ENCODE peak calls at places on chromosome 9, in four cellular contexts. E is K562, K is fibroblast of villous mesenchyme, V is spleen. S is an unnamed sample.

GRCh38 chr9:113875420-113875916 is 641 bp upstream of the ZNF618 start:
- DNase-seq in E (no peak), K (peak), V (no peak), S (no peak)

GRCh38 chr9:129208191-129209091 is 30.4 kb upstream of the IER5L start:
- DNase-seq in E (peak), K (no peak), V (no peak), S (no peak)

GRCh38 chr9:136614372-136614922 is 48.3 kb upstream of the EGFL7 start:
- DNase-seq in E (peak), K (peak), V (no peak), S (peak)

GRCh38 chr9:80030801-80031200 is 459.0 kb downstream of the TLE4 start:
- DNase-seq in E (no peak), K (peak), V (no peak), S (peak)

GRCh38 chr9:108040783-108041182 is 551.2 kb upstream of the KLF4 start:
- DNase-seq in E (peak), K (peak), V (no peak), S (peak)

GRCh38 chr9:21078702-21079101 is 960 bp upstream of the IFNB1 start:
- DNase-seq in E (no peak), K (no peak), V (no peak), S (peak)

GRCh38 chr9:118170032-118170955 is 466.1 kb downstream of the TLR4 start:
- DNase-seq in E (peak), K (peak), V (no peak), S (peak)

GRCh38 chr9:99840061-99840460 is 18.4 kb downstream of the NR4A3 start:
- DNase-seq in E (no peak), K (no peak), V (no peak), S (no peak)

GRCh38 chr9:35745569-35745968 is 3.5 kb downstream of the GBA2 start:
- DNase-seq in E (no peak), K (no peak), V (no peak), S (no peak)
- H3K4me3 ChIP-seq in E (peak), K (no peak), V (peak), S (no peak)

DNA sequence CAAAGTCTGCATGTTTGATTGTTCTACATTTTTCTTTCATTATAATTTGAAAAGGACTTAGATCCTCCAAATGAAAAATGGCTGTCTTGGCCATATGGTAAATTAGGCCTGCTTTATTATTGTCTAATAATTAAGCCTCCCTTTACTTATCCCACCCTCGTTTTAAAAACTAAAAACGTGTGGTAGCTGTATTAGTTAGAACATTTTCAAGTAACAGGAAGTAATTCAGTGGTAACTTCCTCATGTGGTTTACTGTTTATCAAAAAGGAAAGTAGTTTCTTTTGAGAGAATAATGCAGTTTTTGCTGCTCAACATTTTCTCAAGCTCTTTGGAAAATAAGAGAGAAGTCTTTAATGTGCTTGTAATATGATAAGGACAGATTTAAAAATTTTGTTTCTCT is 26.0 kb downstream of the ZCCHC7 start:
- DNase-seq in E (no peak), K (no peak), V (no peak), S (peak)
- H3K4me3 ChIP-seq in E (no peak), K (no peak), V (peak), S (no peak)

DNA sequence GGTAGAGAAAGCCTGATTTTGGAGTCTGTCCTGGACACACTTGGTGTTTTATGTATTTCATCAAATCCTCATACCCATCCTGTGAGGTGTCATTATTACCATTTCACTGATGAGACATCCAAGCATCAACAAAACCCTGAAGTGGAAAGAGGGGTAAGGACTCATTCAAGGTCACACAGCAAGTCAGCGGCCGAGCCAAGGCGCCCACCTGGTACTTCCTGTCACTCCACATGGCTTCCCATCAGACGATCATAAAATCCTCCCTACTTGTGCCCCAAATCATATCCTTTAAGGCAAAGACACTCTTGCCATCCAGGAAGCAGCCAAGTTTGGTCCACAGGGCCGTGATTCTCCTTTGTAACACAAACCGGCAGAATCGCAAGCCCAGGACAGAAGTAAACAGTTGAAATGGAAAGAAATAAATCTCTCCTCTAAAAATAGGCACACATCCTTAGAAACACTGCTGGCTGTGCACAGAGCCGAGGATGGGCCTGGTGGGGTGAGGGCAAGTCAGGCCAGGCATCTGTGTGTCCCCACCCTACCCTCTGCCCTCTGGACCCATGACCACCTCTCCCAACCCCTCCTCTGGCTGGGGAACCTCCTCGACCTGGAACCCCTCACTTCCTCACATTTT is 30.4 kb downstream of the TMOD1 start:
- DNase-seq in E (no peak), K (no peak), V (no peak), S (no peak)
- H3K4me3 ChIP-seq in E (no peak), K (no peak), V (no peak), S (no peak)

GRCh38 chr9:116154334-116154975 is 864 bp downstream of the PAPPA start:
- DNase-seq in E (no peak), K (no peak), V (peak), S (no peak)

GRCh38 chr9:116156621-116157314 is 3.2 kb downstream of the PAPPA start:
- DNase-seq in E (no peak), K (peak), V (no peak), S (peak)

GRCh38 chr9:116154976-116155699 is 1.5 kb downstream of the PAPPA start:
- DNase-seq in E (no peak), K (peak), V (no peak), S (peak)

GRCh38 chr9:116153765-116154333 is at the start of gene PAPPA:
- DNase-seq in E (no peak), K (no peak), V (no peak), S (no peak)

DNA sequence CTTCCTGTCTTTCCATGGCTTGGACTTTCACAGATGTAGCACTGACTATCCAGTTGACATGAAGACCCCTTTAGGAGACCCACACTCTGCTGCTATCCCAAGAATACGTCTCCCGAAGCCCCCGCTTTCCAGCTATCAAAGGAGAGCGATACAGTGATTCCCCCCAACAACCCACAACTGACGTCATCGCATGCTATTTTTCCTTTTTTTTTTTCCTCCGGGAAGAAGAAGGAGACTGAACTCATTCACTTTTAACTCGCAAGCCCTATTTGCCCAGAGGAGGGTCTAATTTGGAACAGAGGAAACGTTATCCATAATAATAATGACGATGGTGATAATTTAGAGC is 2.1 kb downstream of the PAPPA start:
- DNase-seq in E (no peak), K (peak), V (no peak), S (no peak)
- H3K4me3 ChIP-seq in E (no peak), K (peak), V (peak), S (peak)